ENCODE peak calls at places on chromosomes 12 and 14, in seven cellular contexts. One of them, this sample, is unnamed.

GRCh38 chr14:68399971-68400370 is 392.9 kb downstream of the ZFP36L1 start:
- DNase-seq in lower lobe of right lung: no peak
- DNase-seq in cardiac muscle cell: no peak
- DNase-seq in transverse colon: no peak
- DNase-seq in hepatocyte: no peak
- DNase-seq in testis: no peak
- DNase-seq in PC-3: no peak
- DNase-seq in this sample: no peak

GRCh38 chr14:84937044-84937443 is 592.9 kb upstream of the FLRT2 start:
- DNase-seq in lower lobe of right lung: no peak
- DNase-seq in cardiac muscle cell: no peak
- DNase-seq in transverse colon: no peak
- DNase-seq in hepatocyte: no peak
- DNase-seq in testis: no peak
- DNase-seq in PC-3: no peak
- DNase-seq in this sample: no peak

GRCh38 chr14:73751157-73751691 is 37.0 kb upstream of the PNMA1 start:
- DNase-seq in lower lobe of right lung: no peak
- DNase-seq in cardiac muscle cell: no peak
- DNase-seq in transverse colon: peak; percentile 40
- DNase-seq in hepatocyte: no peak
- DNase-seq in testis: no peak
- DNase-seq in PC-3: no peak
- DNase-seq in this sample: no peak

GRCh38 chr12:70078161-70078560 is 165.1 kb upstream of the CNOT2 start:
- DNase-seq in lower lobe of right lung: no peak
- DNase-seq in cardiac muscle cell: no peak
- DNase-seq in transverse colon: no peak
- DNase-seq in hepatocyte: no peak
- DNase-seq in testis: no peak
- DNase-seq in PC-3: no peak
- DNase-seq in this sample: no peak

GRCh38 chr14:31927348-31927826 is 149.7 kb upstream of the ARHGAP5 start:
- DNase-seq in lower lobe of right lung: no peak
- DNase-seq in cardiac muscle cell: peak; percentile 81
- DNase-seq in transverse colon: no peak
- DNase-seq in hepatocyte: peak; percentile 68
- DNase-seq in testis: no peak
- DNase-seq in PC-3: peak; percentile 72
- DNase-seq in this sample: peak; percentile 93

GRCh38 chr14:100864960-100865681 is 38.4 kb downstream of the RTL1 start:
- DNase-seq in lower lobe of right lung: peak; percentile 15
- DNase-seq in cardiac muscle cell: no peak
- DNase-seq in transverse colon: no peak
- DNase-seq in hepatocyte: no peak
- DNase-seq in testis: no peak
- DNase-seq in PC-3: peak; percentile 42
- DNase-seq in this sample: peak; percentile 79

GRCh38 chr12:93572712-93573551 is 457 bp downstream of the SOCS2 start:
- DNase-seq in lower lobe of right lung: peak; percentile 51
- DNase-seq in cardiac muscle cell: peak; percentile 74
- DNase-seq in transverse colon: peak; percentile 41
- DNase-seq in hepatocyte: peak; percentile 55
- DNase-seq in testis: peak; percentile 43
- DNase-seq in PC-3: peak; percentile 46
- DNase-seq in this sample: peak; percentile 76

GRCh38 chr12:104792570-104792969 is 165.5 kb downstream of the SLC41A2 start:
- DNase-seq in lower lobe of right lung: no peak
- DNase-seq in cardiac muscle cell: peak; percentile 14
- DNase-seq in transverse colon: no peak
- DNase-seq in hepatocyte: peak; percentile 22
- DNase-seq in testis: no peak
- DNase-seq in PC-3: peak; percentile 94
- DNase-seq in this sample: peak; percentile 92

GRCh38 chr12:14716848-14717444 is 20.5 kb upstream of the GUCY2C start:
- DNase-seq in lower lobe of right lung: no peak
- DNase-seq in cardiac muscle cell: peak; percentile 32
- DNase-seq in transverse colon: peak; percentile 57
- DNase-seq in hepatocyte: peak; percentile 62
- DNase-seq in testis: peak; percentile 66
- DNase-seq in PC-3: peak; percentile 56
- DNase-seq in this sample: peak; percentile 66

GRCh38 chr14:96576937-96577336 is 74.8 kb downstream of the PAPOLA start:
- DNase-seq in lower lobe of right lung: no peak
- DNase-seq in cardiac muscle cell: no peak
- DNase-seq in transverse colon: no peak
- DNase-seq in hepatocyte: no peak
- DNase-seq in testis: no peak
- DNase-seq in PC-3: no peak
- DNase-seq in this sample: no peak

GRCh38 chr12:47725893-47726292 is 603 bp upstream of the ENDOU start:
- DNase-seq in lower lobe of right lung: no peak
- DNase-seq in cardiac muscle cell: no peak
- DNase-seq in transverse colon: no peak
- DNase-seq in hepatocyte: peak; percentile 37
- DNase-seq in testis: no peak
- DNase-seq in PC-3: peak; percentile 17
- DNase-seq in this sample: peak; percentile 92

GRCh38 chr14:101248056-101248725 is 313.1 kb upstream of the DIO3 start:
- DNase-seq in lower lobe of right lung: no peak
- DNase-seq in cardiac muscle cell: no peak
- DNase-seq in transverse colon: no peak
- DNase-seq in hepatocyte: no peak
- DNase-seq in testis: no peak
- DNase-seq in PC-3: no peak
- DNase-seq in this sample: no peak

GRCh38 chr12:15880721-15881120 is 1.5 kb upstream of the STRAP start:
- DNase-seq in lower lobe of right lung: no peak
- DNase-seq in cardiac muscle cell: no peak
- DNase-seq in transverse colon: no peak
- DNase-seq in hepatocyte: no peak
- DNase-seq in testis: no peak
- DNase-seq in PC-3: peak; percentile 10
- DNase-seq in this sample: peak; percentile 34

DNA sequence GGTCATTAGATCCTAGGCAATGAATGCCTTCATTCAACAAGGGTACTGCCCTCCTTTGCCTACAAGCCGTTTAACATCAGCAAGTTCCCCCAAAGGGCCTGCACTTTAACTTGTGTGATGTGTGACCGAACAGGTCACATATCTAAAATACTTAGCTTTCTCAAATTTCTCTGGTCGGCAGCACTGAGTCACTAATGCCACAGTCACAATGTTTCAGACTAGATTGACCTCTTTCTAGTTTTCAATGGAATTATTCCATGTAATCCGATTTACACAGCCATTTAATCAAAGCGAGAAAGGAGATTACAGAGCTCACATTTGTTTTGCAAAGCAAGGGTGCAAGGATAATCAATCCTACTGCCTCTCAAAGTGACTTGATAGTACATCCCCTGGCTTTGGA is 2.0 kb downstream of the KITLG start:
- DNase-seq in lower lobe of right lung: no peak
- DNase-seq in cardiac muscle cell: no peak
- DNase-seq in transverse colon: no peak
- DNase-seq in hepatocyte: no peak
- DNase-seq in testis: peak; percentile 37
- DNase-seq in PC-3: peak; percentile 58
- DNase-seq in this sample: peak; percentile 56
- H3K27ac ChIP-seq in lower lobe of right lung: peak overlapping the region; percentile 81
- H3K27ac ChIP-seq in cardiac muscle cell: no peak overlapping the region
- H3K27ac ChIP-seq in transverse colon: peak overlapping the region; percentile 86
- H3K27ac ChIP-seq in hepatocyte: peak overlapping the region; percentile 22
- H3K27ac ChIP-seq in testis: peak overlapping the region; percentile 7
- H3K27ac ChIP-seq in PC-3: peak overlapping the region; percentile 15
- H3K27ac ChIP-seq in this sample: peak overlapping the region; percentile 60

GRCh38 chr12:42468853-42469252 is 120.7 kb downstream of the PRICKLE1 start:
- DNase-seq in lower lobe of right lung: no peak
- DNase-seq in cardiac muscle cell: no peak
- DNase-seq in transverse colon: no peak
- DNase-seq in hepatocyte: no peak
- DNase-seq in testis: no peak
- DNase-seq in PC-3: peak; percentile 20
- DNase-seq in this sample: peak; percentile 34

GRCh38 chr12:42463671-42464070 is 125.9 kb downstream of the PRICKLE1 start:
- DNase-seq in lower lobe of right lung: no peak
- DNase-seq in cardiac muscle cell: no peak
- DNase-seq in transverse colon: no peak
- DNase-seq in hepatocyte: no peak
- DNase-seq in testis: no peak
- DNase-seq in PC-3: no peak
- DNase-seq in this sample: no peak

GRCh38 chr12:42469355-42470006 is 120.1 kb downstream of the PRICKLE1 start:
- DNase-seq in lower lobe of right lung: no peak
- DNase-seq in cardiac muscle cell: no peak
- DNase-seq in transverse colon: peak; percentile 13
- DNase-seq in hepatocyte: no peak
- DNase-seq in testis: no peak
- DNase-seq in PC-3: no peak
- DNase-seq in this sample: no peak

GRCh38 chr12:42473130-42473529 is 116.4 kb downstream of the PRICKLE1 start:
- DNase-seq in lower lobe of right lung: no peak
- DNase-seq in cardiac muscle cell: no peak
- DNase-seq in transverse colon: no peak
- DNase-seq in hepatocyte: no peak
- DNase-seq in testis: no peak
- DNase-seq in PC-3: peak; percentile 19
- DNase-seq in this sample: peak; percentile 88

DNA sequence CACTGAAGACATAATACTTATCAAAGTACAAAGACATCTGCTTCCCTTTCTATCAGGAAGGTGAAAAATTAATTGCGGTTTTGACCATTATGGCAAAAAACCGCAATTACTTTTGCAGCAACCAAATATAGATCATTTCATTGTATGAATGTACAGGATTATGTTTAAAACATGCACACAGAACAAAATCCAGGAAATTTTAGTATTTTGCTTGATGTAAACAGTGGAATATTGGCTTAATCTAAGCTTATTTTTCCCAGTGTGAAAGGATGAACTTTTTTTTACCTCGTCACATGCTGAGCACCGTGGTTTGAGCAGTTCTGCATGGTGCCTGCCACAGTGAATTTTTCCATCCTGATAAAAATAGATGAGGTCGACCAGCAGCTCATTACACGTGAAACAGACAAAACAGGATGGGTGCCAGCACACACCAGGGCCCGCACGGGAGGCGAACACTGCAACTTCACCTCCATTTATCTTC is 121.2 kb downstream of the PRICKLE1 start:
- DNase-seq in lower lobe of right lung: no peak
- DNase-seq in cardiac muscle cell: no peak
- DNase-seq in transverse colon: peak; percentile 21
- DNase-seq in hepatocyte: no peak
- DNase-seq in testis: no peak
- DNase-seq in PC-3: no peak
- DNase-seq in this sample: no peak
- H3K27me3 ChIP-seq in lower lobe of right lung: no peaks in the 10 kb centered on the region
- H3K27me3 ChIP-seq in cardiac muscle cell: no peaks in the 10 kb centered on the region
- H3K27me3 ChIP-seq in transverse colon: no peaks in the 10 kb centered on the region
- H3K27me3 ChIP-seq in hepatocyte: no peaks in the 10 kb centered on the region
- H3K27me3 ChIP-seq in testis: no peaks in the 10 kb centered on the region
- H3K27me3 ChIP-seq in PC-3: no peaks in the 10 kb centered on the region
- H3K27me3 ChIP-seq in this sample: no peaks in the 10 kb centered on the region

GRCh38 chr12:57740656-57741412 is 2.3 kb upstream of the AGAP2 start:
- DNase-seq in lower lobe of right lung: peak; percentile 62
- DNase-seq in cardiac muscle cell: no peak
- DNase-seq in transverse colon: peak; percentile 58
- DNase-seq in hepatocyte: no peak
- DNase-seq in testis: no peak
- DNase-seq in PC-3: no peak
- DNase-seq in this sample: no peak
- H3K27ac ChIP-seq in lower lobe of right lung: no peak overlapping the region
- H3K27ac ChIP-seq in cardiac muscle cell: no peak overlapping the region
- H3K27ac ChIP-seq in transverse colon: no peak overlapping the region
- H3K27ac ChIP-seq in hepatocyte: no peak overlapping the region
- H3K27ac ChIP-seq in testis: no peak overlapping the region
- H3K27ac ChIP-seq in PC-3: no peak overlapping the region
- H3K27ac ChIP-seq in this sample: no peak overlapping the region

GRCh38 chr14:104335611-104336010 is 197.2 kb downstream of the KIF26A start:
- DNase-seq in lower lobe of right lung: no peak
- DNase-seq in cardiac muscle cell: no peak
- DNase-seq in transverse colon: no peak
- DNase-seq in hepatocyte: peak; percentile 3
- DNase-seq in testis: peak; percentile 5
- DNase-seq in PC-3: no peak
- DNase-seq in this sample: no peak
- H3K27me3 ChIP-seq in lower lobe of right lung: no peaks in the 10 kb centered on the region
- H3K27me3 ChIP-seq in cardiac muscle cell: no peaks in the 10 kb centered on the region
- H3K27me3 ChIP-seq in transverse colon: no peaks in the 10 kb centered on the region
- H3K27me3 ChIP-seq in hepatocyte: no peaks in the 10 kb centered on the region
- H3K27me3 ChIP-seq in testis: no peaks in the 10 kb centered on the region
- H3K27me3 ChIP-seq in PC-3: peaks cover 52% of the 10 kb centered on the region
- H3K27me3 ChIP-seq in this sample: no peaks in the 10 kb centered on the region

GRCh38 chr14:69547701-69548348 is 26.8 kb downstream of the CCDC177 start:
- DNase-seq in lower lobe of right lung: no peak
- DNase-seq in cardiac muscle cell: peak; percentile 63
- DNase-seq in transverse colon: no peak
- DNase-seq in hepatocyte: peak; percentile 61
- DNase-seq in testis: peak; percentile 37
- DNase-seq in PC-3: no peak
- DNase-seq in this sample: peak; percentile 33
- H3K27ac ChIP-seq in lower lobe of right lung: no peak overlapping the region
- H3K27ac ChIP-seq in cardiac muscle cell: no peak overlapping the region
- H3K27ac ChIP-seq in transverse colon: no peak overlapping the region
- H3K27ac ChIP-seq in hepatocyte: no peak overlapping the region
- H3K27ac ChIP-seq in testis: no peak overlapping the region
- H3K27ac ChIP-seq in PC-3: no peak overlapping the region
- H3K27ac ChIP-seq in this sample: no peak overlapping the region

DNA sequence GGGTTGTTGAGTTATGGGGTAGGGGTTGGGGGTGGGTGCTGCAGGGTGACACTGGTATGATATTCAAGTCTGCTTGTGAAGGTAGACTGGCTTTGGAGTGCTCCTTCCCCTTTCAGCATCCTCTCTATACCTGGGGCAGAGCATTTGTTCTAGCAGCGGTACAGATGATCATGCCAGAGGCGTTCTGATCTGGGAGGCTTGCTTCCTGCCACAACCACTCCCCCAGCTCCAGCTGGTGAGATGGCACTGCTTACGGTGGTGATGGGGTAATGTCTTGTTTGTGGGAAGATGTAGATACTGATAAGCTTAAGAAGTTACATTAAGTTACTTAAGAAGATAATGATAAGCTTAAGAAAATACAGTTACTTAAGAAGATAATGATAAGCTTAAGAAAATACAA is 131.8 kb downstream of the ERC1 start:
- DNase-seq in lower lobe of right lung: no peak
- DNase-seq in cardiac muscle cell: peak; percentile 22
- DNase-seq in transverse colon: no peak
- DNase-seq in hepatocyte: no peak
- DNase-seq in testis: no peak
- DNase-seq in PC-3: no peak
- DNase-seq in this sample: no peak
- H3K27me3 ChIP-seq in lower lobe of right lung: no peaks in the 10 kb centered on the region
- H3K27me3 ChIP-seq in cardiac muscle cell: no peaks in the 10 kb centered on the region
- H3K27me3 ChIP-seq in transverse colon: no peaks in the 10 kb centered on the region
- H3K27me3 ChIP-seq in hepatocyte: no peaks in the 10 kb centered on the region
- H3K27me3 ChIP-seq in testis: no peaks in the 10 kb centered on the region
- H3K27me3 ChIP-seq in PC-3: no peaks in the 10 kb centered on the region
- H3K27me3 ChIP-seq in this sample: no peaks in the 10 kb centered on the region